ENCODE peak calls at places on chromosome 12, in five cellular contexts. One of them, this sample, is unnamed.

GRCh38 chr12:105698047-105698446 is 367.6 kb downstream of the C12orf75 start:
- DNase-seq in fibroblast of lung: no peak
- DNase-seq in PC-3: no peak
- DNase-seq in GM23248: peak
- DNase-seq in MM.1S: no peak
- DNase-seq in this sample: no peak

GRCh38 chr12:57130941-57131340 is 2.7 kb downstream of the LRP1 start:
- DNase-seq in GM23248: no peak
- DNase-seq in MM.1S: no peak
- DNase-seq in PC-3: no peak
- DNase-seq in fibroblast of lung: no peak
- DNase-seq in this sample: no peak

GRCh38 chr12:5251786-5252185 is 180.1 kb upstream of the NTF3 start:
- DNase-seq in MM.1S: no peak
- DNase-seq in PC-3: no peak
- DNase-seq in fibroblast of lung: no peak
- DNase-seq in GM23248: no peak
- DNase-seq in this sample: no peak

GRCh38 chr12:63917864-63918742 is 73.6 kb downstream of the SRGAP1 start:
- DNase-seq in MM.1S: no peak
- DNase-seq in GM23248: peak
- DNase-seq in fibroblast of lung: peak
- DNase-seq in PC-3: peak
- DNase-seq in this sample: no peak

GRCh38 chr12:103877934-103878510 is 37.0 kb upstream of the NT5DC3 start:
- DNase-seq in PC-3: peak
- DNase-seq in MM.1S: peak
- DNase-seq in fibroblast of lung: peak
- DNase-seq in GM23248: peak
- DNase-seq in this sample: peak

GRCh38 chr12:14326699-14327098 is 38.8 kb upstream of the ATF7IP start:
- DNase-seq in GM23248: peak
- DNase-seq in PC-3: no peak
- DNase-seq in MM.1S: no peak
- DNase-seq in fibroblast of lung: no peak
- DNase-seq in this sample: no peak

GRCh38 chr12:90149453-90149852 is 440.8 kb upstream of the ATP2B1 start:
- DNase-seq in fibroblast of lung: no peak
- DNase-seq in MM.1S: no peak
- DNase-seq in GM23248: no peak
- DNase-seq in PC-3: no peak
- DNase-seq in this sample: no peak

GRCh38 chr12:45637706-45638105 is 91.8 kb upstream of the ARID2 start:
- DNase-seq in GM23248: peak
- DNase-seq in PC-3: peak
- DNase-seq in fibroblast of lung: peak
- DNase-seq in MM.1S: no peak
- DNase-seq in this sample: no peak

GRCh38 chr12:41101821-41102220 is 86.3 kb upstream of the PDZRN4 start:
- DNase-seq in fibroblast of lung: no peak
- DNase-seq in PC-3: no peak
- DNase-seq in GM23248: no peak
- DNase-seq in MM.1S: no peak
- DNase-seq in this sample: no peak

GRCh38 chr12:42957136-42957535 is 367.6 kb upstream of the PRICKLE1 start:
- DNase-seq in MM.1S: no peak
- DNase-seq in PC-3: no peak
- DNase-seq in fibroblast of lung: no peak
- DNase-seq in GM23248: no peak
- DNase-seq in this sample: no peak

GRCh38 chr12:84857809-84858208 is 54.8 kb downstream of the SLC6A15 start:
- DNase-seq in PC-3: peak
- DNase-seq in MM.1S: peak
- DNase-seq in fibroblast of lung: no peak
- DNase-seq in GM23248: no peak
- DNase-seq in this sample: no peak

GRCh38 chr12:69475237-69475984 is 5.2 kb downstream of the FRS2 start:
- DNase-seq in MM.1S: no peak
- DNase-seq in fibroblast of lung: peak
- DNase-seq in GM23248: peak
- DNase-seq in PC-3: no peak
- DNase-seq in this sample: no peak
- H3K9ac ChIP-seq in MM.1S: no peak
- H3K9ac ChIP-seq in fibroblast of lung: no peak
- H3K9ac ChIP-seq in GM23248: peak
- H3K9ac ChIP-seq in PC-3: no peak
- H3K9ac ChIP-seq in this sample: no peak

GRCh38 chr12:6925239-6925542 is 2.6 kb upstream of the ATN1 start:
- DNase-seq in MM.1S: no peak
- DNase-seq in GM23248: no peak
- DNase-seq in PC-3: no peak
- DNase-seq in fibroblast of lung: no peak
- DNase-seq in this sample: no peak
- H3K4me3 ChIP-seq in MM.1S: no peak
- H3K4me3 ChIP-seq in GM23248: peak
- H3K4me3 ChIP-seq in PC-3: no peak
- H3K4me3 ChIP-seq in fibroblast of lung: peak
- H3K4me3 ChIP-seq in this sample: peak

GRCh38 chr12:92581579-92581978 is 121.2 kb upstream of the PLEKHG7 start:
- DNase-seq in fibroblast of lung: peak
- DNase-seq in MM.1S: no peak
- DNase-seq in PC-3: no peak
- DNase-seq in GM23248: no peak
- DNase-seq in this sample: no peak
- H3K27ac ChIP-seq in fibroblast of lung: no peak
- H3K27ac ChIP-seq in MM.1S: no peak
- H3K27ac ChIP-seq in PC-3: no peak
- H3K27ac ChIP-seq in GM23248: no peak
- H3K27ac ChIP-seq in this sample: no peak

DNA sequence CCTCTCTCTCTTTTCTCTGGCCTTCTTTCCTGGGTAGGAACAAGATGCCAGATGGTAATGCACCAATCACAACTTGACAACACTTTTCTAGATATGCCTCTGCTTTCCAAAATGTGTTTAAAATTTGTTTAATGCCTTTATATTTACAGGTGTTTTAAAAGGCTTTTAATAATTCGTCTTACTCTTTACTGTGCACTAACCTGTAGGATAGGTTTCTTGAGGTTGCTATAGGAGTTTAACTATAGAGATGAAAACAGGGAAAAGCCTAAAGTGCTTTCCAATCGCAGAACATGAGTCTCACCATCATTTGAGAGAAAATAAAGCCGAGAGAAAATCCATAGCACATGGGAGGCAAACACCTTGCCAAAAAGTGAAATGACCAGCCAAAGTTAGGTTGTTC is 74.1 kb downstream of the TMTC1 start:
- DNase-seq in PC-3: no peak
- DNase-seq in GM23248: no peak
- DNase-seq in MM.1S: no peak
- DNase-seq in fibroblast of lung: no peak
- DNase-seq in this sample: no peak
- H3K9ac ChIP-seq in PC-3: no peak
- H3K9ac ChIP-seq in GM23248: no peak
- H3K9ac ChIP-seq in MM.1S: no peak
- H3K9ac ChIP-seq in fibroblast of lung: no peak
- H3K9ac ChIP-seq in this sample: no peak

GRCh38 chr12:49698619-49699545 is 8.3 kb downstream of the FMNL3 start:
- DNase-seq in fibroblast of lung: peak
- DNase-seq in PC-3: peak
- DNase-seq in GM23248: peak
- DNase-seq in MM.1S: peak
- DNase-seq in this sample: no peak
- H3K4me3 ChIP-seq in fibroblast of lung: peak
- H3K4me3 ChIP-seq in PC-3: no peak
- H3K4me3 ChIP-seq in GM23248: peak
- H3K4me3 ChIP-seq in MM.1S: peak
- H3K4me3 ChIP-seq in this sample: no peak

GRCh38 chr12:124454735-124455134 is 112.7 kb downstream of the NCOR2 start:
- DNase-seq in MM.1S: no peak
- DNase-seq in fibroblast of lung: no peak
- DNase-seq in GM23248: peak
- DNase-seq in PC-3: no peak
- DNase-seq in this sample: no peak

GRCh38 chr12:124453419-124454351 is 113.7 kb downstream of the NCOR2 start:
- DNase-seq in GM23248: peak
- DNase-seq in fibroblast of lung: peak
- DNase-seq in PC-3: peak
- DNase-seq in MM.1S: peak
- DNase-seq in this sample: no peak

GRCh38 chr12:124452576-124453391 is 114.6 kb downstream of the NCOR2 start:
- DNase-seq in fibroblast of lung: no peak
- DNase-seq in PC-3: no peak
- DNase-seq in GM23248: no peak
- DNase-seq in MM.1S: no peak
- DNase-seq in this sample: no peak

GRCh38 chr12:124455336-124455735 is 112.1 kb downstream of the NCOR2 start:
- DNase-seq in MM.1S: no peak
- DNase-seq in GM23248: no peak
- DNase-seq in PC-3: no peak
- DNase-seq in fibroblast of lung: no peak
- DNase-seq in this sample: no peak

GRCh38 chr12:124454352-124454725 is 113.1 kb downstream of the NCOR2 start:
- DNase-seq in MM.1S: no peak
- DNase-seq in PC-3: no peak
- DNase-seq in fibroblast of lung: no peak
- DNase-seq in GM23248: no peak
- DNase-seq in this sample: no peak
- H3K27ac ChIP-seq in MM.1S: peak
- H3K27ac ChIP-seq in PC-3: peak
- H3K27ac ChIP-seq in fibroblast of lung: peak
- H3K27ac ChIP-seq in GM23248: peak
- H3K27ac ChIP-seq in this sample: no peak

GRCh38 chr12:119592232-119592631 is 1.3 kb upstream of the TMEM233 start:
- DNase-seq in MM.1S: no peak
- DNase-seq in fibroblast of lung: no peak
- DNase-seq in GM23248: peak
- DNase-seq in PC-3: peak
- DNase-seq in this sample: no peak

GRCh38 chr12:119594772-119595445 is 1.3 kb downstream of the TMEM233 start:
- DNase-seq in MM.1S: no peak
- DNase-seq in GM23248: peak
- DNase-seq in fibroblast of lung: no peak
- DNase-seq in PC-3: no peak
- DNase-seq in this sample: no peak

GRCh38 chr12:119594399-119594730 is 791 bp downstream of the TMEM233 start:
- DNase-seq in PC-3: no peak
- DNase-seq in GM23248: peak
- DNase-seq in MM.1S: no peak
- DNase-seq in fibroblast of lung: no peak
- DNase-seq in this sample: no peak

GRCh38 chr12:119589634-119590033 is 3.9 kb upstream of the TMEM233 start:
- DNase-seq in GM23248: no peak
- DNase-seq in MM.1S: no peak
- DNase-seq in fibroblast of lung: no peak
- DNase-seq in PC-3: no peak
- DNase-seq in this sample: no peak

GRCh38 chr12:119593578-119594398 is at the start of gene TMEM233:
- DNase-seq in fibroblast of lung: no peak
- DNase-seq in GM23248: no peak
- DNase-seq in PC-3: no peak
- DNase-seq in MM.1S: no peak
- DNase-seq in this sample: no peak
- H3K9ac ChIP-seq in fibroblast of lung: no peak
- H3K9ac ChIP-seq in GM23248: no peak
- H3K9ac ChIP-seq in PC-3: no peak
- H3K9ac ChIP-seq in MM.1S: no peak
- H3K9ac ChIP-seq in this sample: no peak

GRCh38 chr12:51953011-51953568 is 1.6 kb downstream of the ACVR1B start:
- DNase-seq in PC-3: no peak
- DNase-seq in MM.1S: no peak
- DNase-seq in GM23248: no peak
- DNase-seq in fibroblast of lung: no peak
- DNase-seq in this sample: no peak

GRCh38 chr12:51951199-51951842 is at the start of gene ACVR1B:
- DNase-seq in GM23248: peak
- DNase-seq in fibroblast of lung: peak
- DNase-seq in MM.1S: peak
- DNase-seq in PC-3: peak
- DNase-seq in this sample: peak

GRCh38 chr12:51950682-51951198 is 759 bp upstream of the ACVR1B start:
- DNase-seq in fibroblast of lung: no peak
- DNase-seq in PC-3: no peak
- DNase-seq in GM23248: no peak
- DNase-seq in MM.1S: no peak
- DNase-seq in this sample: no peak

GRCh38 chr12:51953925-51954324 is 2.4 kb downstream of the ACVR1B start:
- DNase-seq in PC-3: no peak
- DNase-seq in GM23248: no peak
- DNase-seq in MM.1S: no peak
- DNase-seq in fibroblast of lung: no peak
- DNase-seq in this sample: no peak

DNA sequence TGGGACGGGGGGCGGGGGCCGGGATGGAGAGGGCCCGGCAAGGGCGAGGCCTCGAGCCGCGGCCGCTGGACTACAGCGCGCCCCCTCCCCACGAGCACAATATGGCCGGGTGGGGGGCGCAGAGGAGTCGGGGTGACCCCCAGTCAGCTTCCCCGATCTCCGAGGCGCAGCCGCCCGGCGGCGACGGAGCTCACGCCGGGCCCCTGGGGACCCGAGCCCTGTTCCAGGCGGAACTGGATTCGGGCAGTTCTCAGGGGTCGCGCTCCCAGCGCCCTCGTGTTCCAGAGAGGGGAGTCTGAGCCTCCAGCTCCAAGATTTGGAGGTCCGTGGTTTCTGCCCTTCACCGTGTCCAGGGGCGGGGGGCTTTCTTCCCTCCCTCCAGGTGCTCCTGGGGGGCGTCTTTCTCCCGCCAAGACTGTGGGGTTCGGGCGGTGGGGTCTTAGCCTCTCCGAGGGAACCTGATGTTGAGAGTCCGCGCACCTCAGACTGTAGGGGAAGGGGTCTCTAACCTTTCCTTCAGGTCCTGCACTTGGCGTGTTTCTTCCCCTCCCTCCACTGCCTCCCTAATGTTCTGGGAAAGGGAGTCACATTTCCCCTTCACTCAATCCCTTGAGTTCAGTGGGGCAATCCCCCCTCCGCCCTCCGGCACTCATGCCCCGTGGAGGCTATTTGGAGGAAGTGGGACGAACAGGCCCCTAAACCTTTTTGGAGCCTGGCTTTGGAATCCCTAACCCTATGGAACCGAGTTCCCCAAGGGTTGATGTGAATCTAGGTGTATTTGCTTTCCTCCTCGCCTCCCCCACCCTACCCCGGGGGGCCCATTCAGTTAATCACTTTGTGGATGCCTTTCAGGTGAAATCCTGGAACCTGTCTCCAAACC is 584 bp downstream of the ACVR1B start:
- DNase-seq in PC-3: peak
- DNase-seq in GM23248: peak
- DNase-seq in fibroblast of lung: no peak
- DNase-seq in MM.1S: no peak
- DNase-seq in this sample: no peak
- H3K4me3 ChIP-seq in PC-3: peak
- H3K4me3 ChIP-seq in GM23248: peak
- H3K4me3 ChIP-seq in fibroblast of lung: peak
- H3K4me3 ChIP-seq in MM.1S: peak
- H3K4me3 ChIP-seq in this sample: peak